ENCODE peak calls at places on chromosome 12, in six cellular contexts. P is NCI-H748 treated with DMSO at 0.1 percent for 48 hours; Y is tibial nerve; X is fibroblast of the conjunctiva; N is stimulated activated CD8-positive, alpha-beta memory T cell treated with anti-CD3 and anti-CD28 coated beads, Interleukin-7, amount 100 ng/mL, for 1 hour; V is skeletal muscle cell. B is an unnamed sample.

GRCh38 chr12:46547421-46548340 is 175.1 kb upstream of the SLC38A2 start:
- DNase-seq in P (no peak), V (no peak), X (no peak), N (no peak), Y (no peak), B (no peak)

GRCh38 chr12:13173012-13173441 is 23.5 kb upstream of the EMP1 start:
- DNase-seq in P (no peak), Y (peak), X (peak), V (no peak), N (no peak), B (no peak)

GRCh38 chr12:52656616-52657015 is 4.6 kb upstream of the KRT2 start:
- DNase-seq in X (no peak), V (no peak), N (no peak), P (no peak), Y (no peak), B (no peak)

GRCh38 chr12:16189849-16190248 is 87.6 kb downstream of the SLC15A5 start:
- DNase-seq in N (no peak), P (peak), Y (no peak), V (peak), X (peak), B (no peak)

GRCh38 chr12:127479256-127479655 is 787.7 kb upstream of the TMEM132C start:
- DNase-seq in Y (no peak), N (no peak), V (no peak), P (no peak), X (no peak), B (no peak)

GRCh38 chr12:95351745-95352144 is 122.2 kb upstream of the METAP2 start:
- DNase-seq in Y (no peak), P (no peak), V (no peak), X (no peak), N (no peak), B (no peak)

GRCh38 chr12:30785630-30786029 is 30.9 kb upstream of the CAPRIN2 start:
- DNase-seq in N (no peak), P (no peak), X (no peak), Y (no peak), V (no peak), B (no peak)

GRCh38 chr12:94145231-94145979 is 3.0 kb upstream of the PLXNC1 start:
- DNase-seq in Y (no peak), X (peak), P (peak), N (no peak), V (peak), B (no peak)

GRCh38 chr12:103667129-103667528 is 80.1 kb downstream of the STAB2 start:
- DNase-seq in X (no peak), Y (no peak), P (no peak), V (no peak), N (no peak), B (no peak)

GRCh38 chr12:30450226-30450625 is 245.4 kb downstream of the IPO8 start:
- DNase-seq in N (no peak), P (no peak), Y (no peak), V (no peak), X (no peak), B (no peak)

GRCh38 chr12:109818900-109819500 is 14.2 kb downstream of the TRPV4 start:
- DNase-seq in P (no peak), Y (no peak), X (peak), V (no peak), N (no peak), B (no peak)

GRCh38 chr12:128976120-128976519 is 122.8 kb downstream of the GLT1D1 start:
- DNase-seq in N (no peak), P (no peak), Y (no peak), X (no peak), V (no peak), B (no peak)